ENCODE peak calls at places on chromosomes 3 and 15, in seven cellular contexts. G, I, V, L, H, E and C are unnamed samples.
A peak's percentile ranks its signal among the peaks of the same experiment; 100 is the strongest.

GRCh38 chr3:113051222-113051804 is 60.5 kb downstream of the GTPBP8 start:
- DNase-seq in G (peak; percentile 93), V (peak; percentile 98), I (peak; percentile 82), L (peak; percentile 88), E (peak; percentile 75), H (peak; percentile 83), C (peak; percentile 44)

GRCh38 chr3:3127432-3128010 is 781 bp downstream of the TRNT1 start:
- DNase-seq in L (peak; percentile 72), V (peak; percentile 28), E (no peak), H (no peak), G (no peak), I (no peak), C (no peak)

GRCh38 chr3:188938999-188939398 is 232.8 kb upstream of the TPRG1 start:
- DNase-seq in G (no peak), I (no peak), V (no peak), E (no peak), L (no peak), H (no peak), C (no peak)

GRCh38 chr3:60192297-60193114 is 1058.7 kb downstream of the FHIT start:
- DNase-seq in H (no peak), L (no peak), I (no peak), V (no peak), E (no peak), G (no peak), C (no peak)

GRCh38 chr15:56211960-56212550 is 31.6 kb downstream of the RFX7 start:
- DNase-seq in I (no peak), H (no peak), V (no peak), G (no peak), E (no peak), L (no peak), C (no peak)

GRCh38 chr15:48644498-48644826 is 1.0 kb downstream of the FBN1 start:
- DNase-seq in E (no peak), V (no peak), G (no peak), L (no peak), I (peak; percentile 55), H (peak; percentile 47), C (no peak)

GRCh38 chr3:183502782-183503181 is 52.7 kb downstream of the KLHL6 start:
- DNase-seq in I (no peak), E (no peak), H (no peak), V (no peak), G (no peak), L (no peak), C (no peak)

GRCh38 chr3:32313723-32314473 is 75.4 kb downstream of the CMTM8 start:
- DNase-seq in I (peak; percentile 52), V (no peak), L (no peak), E (no peak), G (no peak), H (no peak), C (no peak)

GRCh38 chr3:172098698-172099494 is 59.5 kb downstream of the FNDC3B start:
- DNase-seq in E (no peak), G (no peak), H (no peak), I (no peak), L (no peak), V (no peak), C (no peak)

GRCh38 chr3:139629033-139629432 is 48.7 kb downstream of the NMNAT3 start:
- DNase-seq in L (no peak), G (no peak), I (no peak), V (no peak), H (no peak), E (no peak), C (peak; percentile 14)

GRCh38 chr3:73086071-73086494 is 24.6 kb downstream of the EBLN2 start:
- DNase-seq in H (peak; percentile 39), E (no peak), V (peak; percentile 56), I (peak; percentile 44), G (no peak), L (peak; percentile 81), C (no peak)

GRCh38 chr3:55571913-55572312 is 84.8 kb upstream of the WNT5A start:
- DNase-seq in G (no peak), L (no peak), H (peak; percentile 75), V (no peak), E (peak; percentile 72), I (no peak), C (no peak)

GRCh38 chr15:101180620-101181307 is 71.1 kb downstream of the CHSY1 start:
- DNase-seq in E (no peak), G (no peak), V (no peak), L (no peak), H (peak; percentile 3), I (no peak), C (no peak)
- TF ChIP-seq POLR2A in E (no peak), G (no peak), V (no peak), L (no peak), H (no peak), I (no peak), C (no peak)

GRCh38 chr3:49022751-49023171 is 840 bp downstream of the NDUFAF3 start:
- DNase-seq in V (no peak), I (no peak), E (no peak), H (no peak), L (no peak), G (no peak), C (no peak)

GRCh38 chr3:49023775-49024174 is 1.9 kb downstream of the NDUFAF3 start:
- DNase-seq in G (no peak), E (no peak), I (no peak), L (no peak), V (no peak), H (no peak), C (no peak)

GRCh38 chr3:49021213-49021812 is 608 bp upstream of the NDUFAF3 start:
- DNase-seq in H (peak; percentile 100), L (peak; percentile 100), E (peak; percentile 99), G (peak; percentile 99), V (peak; percentile 100), I (peak; percentile 98), C (peak; percentile 88)

GRCh38 chr3:49020335-49021212 is 1.3 kb upstream of the NDUFAF3 start:
- DNase-seq in G (no peak), E (peak; percentile 66), H (peak; percentile 63), I (peak; percentile 23), V (no peak), L (peak; percentile 95), C (peak; percentile 48)

DNA sequence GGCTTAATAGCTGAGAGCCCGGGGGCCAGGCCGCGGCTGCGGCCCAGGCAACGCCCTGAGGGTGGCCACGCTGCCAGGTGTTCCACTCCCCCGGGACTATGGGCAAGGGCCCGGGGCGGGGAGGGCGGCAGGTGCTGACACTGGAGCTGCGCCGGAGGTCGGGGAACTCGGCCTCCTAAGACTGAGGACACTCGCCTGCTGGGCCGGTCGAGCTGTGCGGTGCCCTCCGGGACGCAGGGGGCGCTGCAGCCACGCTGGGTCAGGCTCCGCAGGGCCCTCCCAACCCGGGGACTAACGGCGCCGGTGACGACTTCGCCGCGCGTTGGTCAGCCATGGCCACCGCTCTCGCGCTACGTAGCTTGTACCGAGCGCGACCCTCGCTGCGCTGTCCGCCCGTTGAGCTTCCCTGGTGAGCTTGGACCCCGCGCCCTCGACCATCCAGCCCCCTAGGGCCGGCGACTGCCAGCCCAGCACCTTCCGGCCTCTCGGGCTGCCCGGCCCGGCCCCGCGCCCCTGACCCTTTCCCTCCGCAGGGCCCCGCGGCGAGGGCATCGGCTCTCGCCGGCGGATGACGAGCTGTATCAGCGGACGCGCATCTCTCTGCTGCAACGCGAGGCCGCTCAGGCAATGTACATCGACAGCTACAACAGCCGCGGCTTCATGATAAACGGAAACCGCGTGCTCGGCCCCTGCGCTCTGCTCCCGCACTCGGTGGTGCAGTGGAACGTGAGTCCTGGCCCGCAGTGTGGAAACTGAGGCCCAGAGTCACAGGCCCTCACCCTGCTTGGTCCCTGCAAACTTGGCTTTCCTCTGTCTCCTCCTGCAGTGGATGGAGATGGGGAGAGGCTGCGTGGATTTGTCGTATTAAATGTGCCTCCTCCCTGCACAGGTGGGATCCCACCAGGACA is at the start of gene NDUFAF3:
- DNase-seq in I (peak; percentile 93), H (peak; percentile 93), L (peak; percentile 99), E (peak; percentile 95), G (peak; percentile 89), V (peak; percentile 86), C (peak; percentile 88)
- TF ChIP-seq POLR2A in I (peak; percentile 96), H (peak; percentile 35), L (no peak), E (peak; percentile 55), G (no peak), V (peak; percentile 77), C (peak; percentile 80)

DNA sequence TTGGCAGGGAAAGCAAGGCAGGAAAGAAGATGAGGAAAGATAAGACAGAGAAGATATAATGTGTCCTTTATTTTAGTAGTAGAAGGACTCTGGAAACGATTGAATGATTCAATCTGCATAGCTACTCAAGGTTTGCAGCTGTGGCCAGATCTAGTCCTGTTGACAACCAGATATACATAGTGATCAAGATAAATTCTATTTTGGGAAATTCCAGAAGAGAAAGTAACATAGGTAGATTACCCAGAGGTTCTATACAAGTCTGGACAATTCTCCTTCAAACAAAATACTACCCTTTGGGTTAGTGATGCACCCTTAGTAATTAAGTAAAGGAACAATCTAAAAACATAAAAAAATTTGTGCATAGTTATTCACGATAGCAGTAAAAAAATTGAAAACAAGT is 9.4 kb downstream of the TERC start:
- DNase-seq in L (no peak), E (no peak), H (no peak), I (no peak), G (no peak), V (no peak), C (no peak)
- TF ChIP-seq POLR2A in L (no peak), E (no peak), H (no peak), I (no peak), G (no peak), V (no peak), C (no peak)

GRCh38 chr15:100093211-100094126 is 248.3 kb downstream of the ADAMTS17 start:
- DNase-seq in G (no peak), H (no peak), L (peak; percentile 37), E (no peak), V (no peak), I (no peak), C (no peak)
- TF ChIP-seq POLR2A in G (no peak), H (no peak), L (no peak), E (no peak), V (no peak), I (no peak), C (no peak)

DNA sequence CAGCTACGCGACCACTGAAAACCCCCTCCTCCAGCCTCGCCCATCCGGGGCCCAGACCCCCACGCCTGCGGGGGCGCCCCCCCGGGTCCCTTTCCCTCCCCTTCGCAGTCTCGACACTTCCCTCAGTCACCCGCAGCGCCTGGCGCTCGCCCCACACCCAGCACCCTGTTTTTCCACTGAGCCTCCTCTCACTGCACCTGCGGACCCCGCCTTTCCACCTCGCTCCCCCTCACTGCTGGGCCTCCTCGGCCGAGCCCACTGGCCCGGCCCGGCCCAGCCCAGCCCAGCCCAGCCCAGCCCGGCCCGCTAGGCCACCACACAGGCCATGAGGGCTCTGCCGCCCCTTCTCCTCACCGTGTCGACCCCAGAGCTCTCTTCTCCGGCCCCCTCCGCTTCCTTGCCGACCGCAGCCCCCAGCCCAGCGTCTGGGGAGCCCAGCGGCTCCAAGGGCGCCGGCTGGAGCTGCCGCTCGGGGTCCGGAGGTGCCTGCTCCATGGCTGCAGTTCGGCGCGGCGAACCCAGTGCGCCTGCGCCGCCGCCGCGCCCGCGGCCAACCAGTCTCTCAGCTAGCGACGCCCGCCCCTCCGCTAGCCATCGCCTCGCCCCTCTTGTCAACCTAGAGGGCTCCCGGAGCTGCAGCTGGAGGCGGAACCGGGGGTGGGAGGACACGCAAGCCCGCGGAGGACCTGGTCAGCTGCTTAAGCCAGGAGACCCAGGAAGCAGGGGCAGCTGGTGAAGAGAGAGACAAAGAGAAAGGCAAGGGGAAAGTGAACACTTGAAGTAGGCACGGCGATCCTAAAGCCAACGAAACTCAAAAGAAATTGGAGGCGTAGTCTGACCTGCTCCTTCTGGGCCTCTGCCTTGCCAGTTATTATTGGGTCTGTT is at the start of gene SNX4:
- DNase-seq in V (peak; percentile 82), L (peak; percentile 97), I (peak; percentile 93), G (peak; percentile 86), E (peak; percentile 87), H (peak; percentile 95), C (peak; percentile 74)
- TF ChIP-seq POLR2A in V (peak; percentile 46), L (no peak), I (peak; percentile 57), G (no peak), E (peak; percentile 18), H (peak; percentile 81), C (peak; percentile 49)